ENCODE peak calls at places on chromosomes 5 and 9, in nine cellular contexts. One of them, this sample, is unnamed.

GRCh38 chr5:50767588-50767987 is 101.2 kb downstream of the PARP8 start:
- DNase-seq in mucosa of descending colon: no peak
- DNase-seq in adrenal gland: no peak
- DNase-seq in lower leg skin: no peak
- DNase-seq in MM.1S: no peak
- DNase-seq in mammary epithelial cell: peak; percentile 33
- DNase-seq in AG10803: peak; percentile 59
- DNase-seq in tibial artery: no peak
- DNase-seq in colonic mucosa: no peak
- DNase-seq in this sample: no peak

GRCh38 chr5:66828551-66829421 is 232.6 kb downstream of the MAST4 start:
- DNase-seq in tibial artery: no peak
- DNase-seq in mucosa of descending colon: peak; percentile 35
- DNase-seq in MM.1S: peak; percentile 44
- DNase-seq in lower leg skin: peak; percentile 91
- DNase-seq in adrenal gland: peak; percentile 77
- DNase-seq in colonic mucosa: peak; percentile 41
- DNase-seq in mammary epithelial cell: peak; percentile 89
- DNase-seq in AG10803: peak; percentile 58
- DNase-seq in this sample: no peak

GRCh38 chr9:71506821-71507220 is 261.5 kb downstream of the CEMIP2 start:
- DNase-seq in tibial artery: no peak
- DNase-seq in mammary epithelial cell: peak; percentile 91
- DNase-seq in mucosa of descending colon: no peak
- DNase-seq in lower leg skin: no peak
- DNase-seq in colonic mucosa: peak; percentile 33
- DNase-seq in AG10803: peak; percentile 49
- DNase-seq in MM.1S: no peak
- DNase-seq in adrenal gland: no peak
- DNase-seq in this sample: no peak

GRCh38 chr5:96687812-96688453 is 25.8 kb downstream of the CAST start:
- DNase-seq in mucosa of descending colon: no peak
- DNase-seq in mammary epithelial cell: no peak
- DNase-seq in AG10803: peak; percentile 55
- DNase-seq in colonic mucosa: no peak
- DNase-seq in lower leg skin: no peak
- DNase-seq in MM.1S: peak; percentile 71
- DNase-seq in tibial artery: no peak
- DNase-seq in adrenal gland: no peak
- DNase-seq in this sample: peak; percentile 15

GRCh38 chr9:96605328-96605727 is 14.3 kb downstream of the CDC14B start:
- DNase-seq in AG10803: no peak
- DNase-seq in mucosa of descending colon: no peak
- DNase-seq in lower leg skin: no peak
- DNase-seq in adrenal gland: no peak
- DNase-seq in MM.1S: no peak
- DNase-seq in colonic mucosa: no peak
- DNase-seq in tibial artery: no peak
- DNase-seq in mammary epithelial cell: no peak
- DNase-seq in this sample: no peak

GRCh38 chr5:3853366-3853765 is 257.7 kb downstream of the IRX1 start:
- DNase-seq in tibial artery: no peak
- DNase-seq in adrenal gland: no peak
- DNase-seq in MM.1S: no peak
- DNase-seq in colonic mucosa: no peak
- DNase-seq in mucosa of descending colon: no peak
- DNase-seq in AG10803: no peak
- DNase-seq in lower leg skin: no peak
- DNase-seq in mammary epithelial cell: no peak
- DNase-seq in this sample: no peak

GRCh38 chr9:97478301-97478981 is 23.0 kb upstream of the TMOD1 start:
- DNase-seq in colonic mucosa: no peak
- DNase-seq in mammary epithelial cell: no peak
- DNase-seq in AG10803: no peak
- DNase-seq in lower leg skin: no peak
- DNase-seq in mucosa of descending colon: no peak
- DNase-seq in adrenal gland: no peak
- DNase-seq in tibial artery: no peak
- DNase-seq in MM.1S: no peak
- DNase-seq in this sample: no peak

GRCh38 chr9:21690561-21690960 is 111.9 kb upstream of the MTAP start:
- DNase-seq in mammary epithelial cell: no peak
- DNase-seq in tibial artery: no peak
- DNase-seq in adrenal gland: no peak
- DNase-seq in mucosa of descending colon: no peak
- DNase-seq in MM.1S: no peak
- DNase-seq in AG10803: peak; percentile 56
- DNase-seq in lower leg skin: no peak
- DNase-seq in colonic mucosa: no peak
- DNase-seq in this sample: no peak

GRCh38 chr5:109697339-109697738 is 7.6 kb downstream of the MAN2A1 start:
- DNase-seq in lower leg skin: no peak
- DNase-seq in MM.1S: peak; percentile 77
- DNase-seq in mucosa of descending colon: no peak
- DNase-seq in mammary epithelial cell: no peak
- DNase-seq in tibial artery: no peak
- DNase-seq in adrenal gland: no peak
- DNase-seq in colonic mucosa: no peak
- DNase-seq in AG10803: peak; percentile 81
- DNase-seq in this sample: no peak

GRCh38 chr5:151082274-151082902 is 1.6 kb upstream of the TNIP1 start:
- DNase-seq in lower leg skin: no peak
- DNase-seq in colonic mucosa: peak; percentile 81
- DNase-seq in AG10803: no peak
- DNase-seq in MM.1S: no peak
- DNase-seq in adrenal gland: no peak
- DNase-seq in mammary epithelial cell: peak; percentile 65
- DNase-seq in tibial artery: no peak
- DNase-seq in mucosa of descending colon: peak; percentile 68
- DNase-seq in this sample: no peak

GRCh38 chr5:54329731-54330709 is 19.6 kb upstream of the ARL15 start:
- DNase-seq in lower leg skin: no peak
- DNase-seq in mammary epithelial cell: peak; percentile 93
- DNase-seq in tibial artery: no peak
- DNase-seq in adrenal gland: no peak
- DNase-seq in MM.1S: no peak
- DNase-seq in mucosa of descending colon: no peak
- DNase-seq in AG10803: peak; percentile 96
- DNase-seq in colonic mucosa: peak; percentile 20
- DNase-seq in this sample: no peak

GRCh38 chr5:157354825-157355224 is 88.9 kb downstream of the CYFIP2 start:
- DNase-seq in mammary epithelial cell: no peak
- DNase-seq in lower leg skin: no peak
- DNase-seq in adrenal gland: no peak
- DNase-seq in mucosa of descending colon: no peak
- DNase-seq in tibial artery: no peak
- DNase-seq in colonic mucosa: no peak
- DNase-seq in MM.1S: no peak
- DNase-seq in AG10803: no peak
- DNase-seq in this sample: no peak

GRCh38 chr5:176687881-176688280 is 40.6 kb downstream of the TSPAN17 start:
- DNase-seq in adrenal gland: no peak
- DNase-seq in tibial artery: no peak
- DNase-seq in lower leg skin: no peak
- DNase-seq in mammary epithelial cell: no peak
- DNase-seq in AG10803: no peak
- DNase-seq in MM.1S: no peak
- DNase-seq in colonic mucosa: no peak
- DNase-seq in mucosa of descending colon: no peak
- DNase-seq in this sample: no peak

GRCh38 chr5:151598984-151599383 is 7.9 kb upstream of the FAT2 start:
- DNase-seq in colonic mucosa: no peak
- DNase-seq in MM.1S: no peak
- DNase-seq in mucosa of descending colon: no peak
- DNase-seq in adrenal gland: no peak
- DNase-seq in AG10803: peak; percentile 17
- DNase-seq in mammary epithelial cell: peak; percentile 94
- DNase-seq in lower leg skin: no peak
- DNase-seq in tibial artery: no peak
- DNase-seq in this sample: no peak

GRCh38 chr9:42388146-42388690 is 204.8 kb downstream of the SPATA31A6 start:
- DNase-seq in adrenal gland: no peak
- DNase-seq in lower leg skin: no peak
- DNase-seq in mammary epithelial cell: no peak
- DNase-seq in colonic mucosa: no peak
- DNase-seq in AG10803: no peak
- DNase-seq in tibial artery: no peak
- DNase-seq in MM.1S: no peak
- DNase-seq in mucosa of descending colon: no peak
- DNase-seq in this sample: no peak
- TF ChIP-seq CTCF in adrenal gland: no peak
- TF ChIP-seq CTCF in lower leg skin: no peak
- TF ChIP-seq CTCF in mammary epithelial cell: no peak
- TF ChIP-seq CTCF in colonic mucosa: no peak
- TF ChIP-seq CTCF in AG10803: no peak
- TF ChIP-seq CTCF in tibial artery: no peak
- TF ChIP-seq CTCF in MM.1S: no peak
- TF ChIP-seq CTCF in mucosa of descending colon: no peak
- TF ChIP-seq CTCF in this sample: no peak

DNA sequence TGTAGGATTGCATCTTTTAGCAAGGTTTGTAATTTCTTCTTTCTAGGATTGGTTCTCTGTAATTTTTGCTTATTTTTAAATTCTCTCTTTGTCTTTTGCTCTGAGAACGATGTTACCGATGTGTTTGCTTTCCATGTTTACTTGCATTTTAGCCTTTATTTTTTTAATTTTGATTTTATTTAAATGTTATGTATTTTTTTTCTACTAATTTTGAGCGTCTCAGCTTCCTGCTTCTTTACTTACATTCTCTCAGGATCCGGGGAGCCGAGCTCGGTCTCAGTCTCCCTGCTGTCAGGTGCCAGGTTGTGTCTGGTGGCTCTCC is 20.9 kb downstream of the ANXA2R start:
- DNase-seq in adrenal gland: no peak
- DNase-seq in lower leg skin: no peak
- DNase-seq in MM.1S: no peak
- DNase-seq in tibial artery: no peak
- DNase-seq in mammary epithelial cell: no peak
- DNase-seq in colonic mucosa: no peak
- DNase-seq in AG10803: no peak
- DNase-seq in mucosa of descending colon: no peak
- DNase-seq in this sample: no peak
- H3K4me3 ChIP-seq in adrenal gland: no peak overlapping the region
- H3K4me3 ChIP-seq in lower leg skin: no peak overlapping the region
- H3K4me3 ChIP-seq in MM.1S: peak overlapping the region; percentile 79
- H3K4me3 ChIP-seq in tibial artery: peak overlapping the region; percentile 64
- H3K4me3 ChIP-seq in mammary epithelial cell: no peak overlapping the region
- H3K4me3 ChIP-seq in colonic mucosa: peak overlapping the region; percentile 55
- H3K4me3 ChIP-seq in AG10803: peak overlapping the region; percentile 47
- H3K4me3 ChIP-seq in mucosa of descending colon: peak overlapping the region; percentile 11
- H3K4me3 ChIP-seq in this sample: peak overlapping the region; percentile 65

GRCh38 chr5:73726606-73727231 is 100.7 kb downstream of the ARHGEF28 start:
- DNase-seq in MM.1S: no peak
- DNase-seq in adrenal gland: no peak
- DNase-seq in colonic mucosa: no peak
- DNase-seq in tibial artery: no peak
- DNase-seq in lower leg skin: no peak
- DNase-seq in mammary epithelial cell: no peak
- DNase-seq in mucosa of descending colon: no peak
- DNase-seq in AG10803: no peak
- DNase-seq in this sample: no peak

GRCh38 chr5:73727470-73727869 is 101.5 kb downstream of the ARHGEF28 start:
- DNase-seq in MM.1S: no peak
- DNase-seq in lower leg skin: no peak
- DNase-seq in tibial artery: no peak
- DNase-seq in colonic mucosa: no peak
- DNase-seq in mucosa of descending colon: no peak
- DNase-seq in AG10803: no peak
- DNase-seq in adrenal gland: no peak
- DNase-seq in mammary epithelial cell: no peak
- DNase-seq in this sample: no peak

GRCh38 chr5:73726071-73726470 is 100.1 kb downstream of the ARHGEF28 start:
- DNase-seq in colonic mucosa: no peak
- DNase-seq in mucosa of descending colon: no peak
- DNase-seq in adrenal gland: no peak
- DNase-seq in AG10803: no peak
- DNase-seq in mammary epithelial cell: no peak
- DNase-seq in tibial artery: no peak
- DNase-seq in lower leg skin: no peak
- DNase-seq in MM.1S: no peak
- DNase-seq in this sample: no peak

GRCh38 chr5:73728493-73729273 is 102.7 kb downstream of the ARHGEF28 start:
- DNase-seq in MM.1S: no peak
- DNase-seq in colonic mucosa: no peak
- DNase-seq in AG10803: no peak
- DNase-seq in mammary epithelial cell: no peak
- DNase-seq in tibial artery: no peak
- DNase-seq in adrenal gland: no peak
- DNase-seq in lower leg skin: no peak
- DNase-seq in mucosa of descending colon: no peak
- DNase-seq in this sample: no peak

GRCh38 chr5:73729329-73729728 is 103.3 kb downstream of the ARHGEF28 start:
- DNase-seq in mammary epithelial cell: no peak
- DNase-seq in mucosa of descending colon: no peak
- DNase-seq in MM.1S: no peak
- DNase-seq in lower leg skin: no peak
- DNase-seq in colonic mucosa: no peak
- DNase-seq in AG10803: no peak
- DNase-seq in tibial artery: no peak
- DNase-seq in adrenal gland: no peak
- DNase-seq in this sample: no peak
- TF ChIP-seq CTCF in mammary epithelial cell: no peak
- TF ChIP-seq CTCF in mucosa of descending colon: no peak
- TF ChIP-seq CTCF in MM.1S: no peak
- TF ChIP-seq CTCF in lower leg skin: no peak
- TF ChIP-seq CTCF in colonic mucosa: no peak
- TF ChIP-seq CTCF in AG10803: no peak
- TF ChIP-seq CTCF in tibial artery: no peak
- TF ChIP-seq CTCF in adrenal gland: no peak
- TF ChIP-seq CTCF in this sample: no peak

GRCh38 chr5:139389701-139390638 is at the start of gene MZB1:
- DNase-seq in tibial artery: no peak
- DNase-seq in adrenal gland: no peak
- DNase-seq in lower leg skin: no peak
- DNase-seq in AG10803: no peak
- DNase-seq in mucosa of descending colon: peak; percentile 62
- DNase-seq in colonic mucosa: no peak
- DNase-seq in MM.1S: peak; percentile 95
- DNase-seq in mammary epithelial cell: no peak
- DNase-seq in this sample: peak; percentile 91
- H3K4me3 ChIP-seq in tibial artery: no peak within 1 kb of the TSS
- H3K4me3 ChIP-seq in adrenal gland: no peak within 1 kb of the TSS
- H3K4me3 ChIP-seq in lower leg skin: no peak within 1 kb of the TSS
- H3K4me3 ChIP-seq in AG10803: no peak within 1 kb of the TSS
- H3K4me3 ChIP-seq in mucosa of descending colon: no peak within 1 kb of the TSS
- H3K4me3 ChIP-seq in colonic mucosa: peak within 1 kb of the TSS; percentile 43
- H3K4me3 ChIP-seq in MM.1S: peak within 1 kb of the TSS; percentile 85
- H3K4me3 ChIP-seq in mammary epithelial cell: no peak within 1 kb of the TSS
- H3K4me3 ChIP-seq in this sample: peak within 1 kb of the TSS; percentile 82

GRCh38 chr9:121640076-121640475 is 11.4 kb upstream of the DAB2IP start:
- DNase-seq in colonic mucosa: peak; percentile 89
- DNase-seq in tibial artery: no peak
- DNase-seq in AG10803: no peak
- DNase-seq in adrenal gland: peak; percentile 66
- DNase-seq in mucosa of descending colon: peak; percentile 90
- DNase-seq in mammary epithelial cell: no peak
- DNase-seq in lower leg skin: no peak
- DNase-seq in MM.1S: no peak
- DNase-seq in this sample: no peak
- TF ChIP-seq CTCF in colonic mucosa: peak; percentile 72
- TF ChIP-seq CTCF in tibial artery: peak; percentile 32
- TF ChIP-seq CTCF in AG10803: peak; percentile 35
- TF ChIP-seq CTCF in adrenal gland: peak; percentile 32
- TF ChIP-seq CTCF in mucosa of descending colon: peak; percentile 47
- TF ChIP-seq CTCF in mammary epithelial cell: peak; percentile 55
- TF ChIP-seq CTCF in lower leg skin: no peak
- TF ChIP-seq CTCF in MM.1S: peak; percentile 40
- TF ChIP-seq CTCF in this sample: peak; percentile 51